ENCODE peak calls at places on chromosomes 12 and 14, in six cellular contexts. E is NCI-H82; T is HFFc6; X is stimulated activated CD4-positive, alpha-beta T cell treated with anti-CD3 and anti-CD28 coated beads, Interleukin-1b, Interleukin-23, amount 100 ng/mL, for 1 hour; I is HT-29; P is IMR-90. L is an unnamed sample.

GRCh38 chr12:101570022-101570421 is 24.7 kb upstream of the MYBPC1 start:
- DNase-seq in E (peak; percentile 38), T (peak; percentile 54), X (no peak), I (peak; percentile 68), P (peak; percentile 63), L (no peak)

GRCh38 chr12:2795291-2796186 is 769 bp downstream of the FKBP4 start:
- DNase-seq in E (peak; percentile 78), T (peak; percentile 14), X (peak; percentile 22), I (peak; percentile 66), P (peak; percentile 41), L (no peak)

GRCh38 chr14:71165650-71166049 is 258.4 kb downstream of the PCNX1 start:
- DNase-seq in E (no peak), T (no peak), X (no peak), I (no peak), P (no peak), L (no peak)

GRCh38 chr12:122403115-122403770 is 19.2 kb downstream of the CLIP1 start:
- DNase-seq in E (no peak), T (no peak), X (no peak), I (no peak), P (no peak), L (no peak)

GRCh38 chr12:45051490-45052105 is 699 bp upstream of the DBX2 start:
- DNase-seq in E (peak; percentile 84), T (no peak), X (no peak), I (no peak), P (no peak), L (no peak)

GRCh38 chr12:48901278-48901677 is 24.0 kb downstream of the FKBP11 start:
- DNase-seq in E (no peak), T (no peak), X (no peak), I (no peak), P (peak; percentile 52), L (no peak)

GRCh38 chr12:103140217-103140616 is 182.7 kb downstream of the ASCL1 start:
- DNase-seq in E (peak; percentile 66), T (no peak), X (no peak), I (no peak), P (no peak), L (no peak)

GRCh38 chr14:54709444-54709843 is 142.5 kb downstream of the SAMD4A start:
- DNase-seq in E (no peak), T (no peak), X (no peak), I (no peak), P (no peak), L (no peak)

GRCh38 chr12:116171549-116171948 is 105.9 kb downstream of the MED13L start:
- DNase-seq in E (no peak), T (no peak), X (no peak), I (no peak), P (peak; percentile 54), L (no peak)

GRCh38 chr12:54024127-54024526 is 4.1 kb upstream of the HOXC6 start:
- DNase-seq in E (no peak), T (no peak), X (no peak), I (no peak), P (no peak), L (no peak)

GRCh38 chr12:19035552-19035951 is 94.0 kb upstream of the PLEKHA5 start:
- DNase-seq in E (no peak), T (no peak), X (no peak), I (no peak), P (peak; percentile 61), L (no peak)

GRCh38 chr12:96020314-96021003 is 14.9 kb downstream of the LTA4H start:
- DNase-seq in E (no peak), T (no peak), X (no peak), I (no peak), P (no peak), L (no peak)

GRCh38 chr12:11794311-11794710 is 144.8 kb downstream of the ETV6 start:
- DNase-seq in E (no peak), T (no peak), X (no peak), I (peak; percentile 72), P (no peak), L (no peak)

GRCh38 chr14:70955543-70956480 is 48.6 kb downstream of the PCNX1 start:
- DNase-seq in E (peak; percentile 28), T (peak; percentile 35), X (no peak), I (peak; percentile 22), P (peak; percentile 26), L (no peak)

GRCh38 chr14:89190779-89191513 is 226.1 kb downstream of the FOXN3 start:
- DNase-seq in E (peak; percentile 32), T (no peak), X (no peak), I (no peak), P (no peak), L (no peak)

GRCh38 chr12:84172823-84173424 is 739.7 kb downstream of the SLC6A15 start:
- DNase-seq in E (no peak), T (no peak), X (no peak), I (no peak), P (no peak), L (no peak)

GRCh38 chr14:100115726-100116125 is 43.7 kb downstream of the DEGS2 start:
- DNase-seq in E (no peak), T (no peak), X (no peak), I (no peak), P (no peak), L (no peak)

GRCh38 chr12:132523576-132524331 is 33.8 kb downstream of the FBRSL1 start:
- DNase-seq in E (peak; percentile 85), T (peak; percentile 12), X (peak; percentile 37), I (peak; percentile 59), P (peak; percentile 24), L (no peak)

GRCh38 chr12:127538325-127538724 is 728.6 kb upstream of the TMEM132C start:
- DNase-seq in E (no peak), T (no peak), X (no peak), I (no peak), P (no peak), L (no peak)

GRCh38 chr14:73680821-73681220 is 33.4 kb downstream of the PNMA1 start:
- DNase-seq in E (no peak), T (no peak), X (no peak), I (no peak), P (no peak), L (no peak)

GRCh38 chr14:33569844-33570716 is 380.8 kb downstream of the EGLN3 start:
- DNase-seq in E (no peak), T (no peak), X (no peak), I (no peak), P (no peak), L (no peak)

L was measured in pulmonary artery endothelial cell.